ENCODE peak calls at places on chromosomes 7 and 10, in ten cellular contexts. One of them, this sample, is unnamed.

GRCh38 chr10:114395361-114396022 is 8.8 kb downstream of the AFAP1L2 start:
- DNase-seq in aorta: no peak
- DNase-seq in fibroblast of lung: no peak
- DNase-seq in HFF-Myc: no peak
- DNase-seq in SK-N-SH: no peak
- DNase-seq in right cardiac atrium: no peak
- DNase-seq in stimulated activated CD8-positive, alpha-beta memory T cell treated with anti-CD3 and anti-CD28 coated beads, Interleukin-4, amount 100 ng/mL, for 1 hour: no peak
- DNase-seq in C1 segment of cervical spinal cord: no peak
- DNase-seq in activated T-helper 1 cell treated with Interleukin-2 at 50 U/mL for 16 hours: no peak
- DNase-seq in left colon: no peak
- DNase-seq in this sample: no peak

GRCh38 chr10:123270221-123270620 is 116.0 kb downstream of the BUB3 start:
- DNase-seq in aorta: no peak
- DNase-seq in fibroblast of lung: peak; percentile 2
- DNase-seq in HFF-Myc: no peak
- DNase-seq in SK-N-SH: no peak
- DNase-seq in right cardiac atrium: no peak
- DNase-seq in stimulated activated CD8-positive, alpha-beta memory T cell treated with anti-CD3 and anti-CD28 coated beads, Interleukin-4, amount 100 ng/mL, for 1 hour: no peak
- DNase-seq in C1 segment of cervical spinal cord: no peak
- DNase-seq in activated T-helper 1 cell treated with Interleukin-2 at 50 U/mL for 16 hours: no peak
- DNase-seq in left colon: no peak
- DNase-seq in this sample: no peak

GRCh38 chr7:1427064-1427657 is 32.1 kb downstream of the MICALL2 start:
- DNase-seq in aorta: no peak
- DNase-seq in fibroblast of lung: no peak
- DNase-seq in HFF-Myc: no peak
- DNase-seq in SK-N-SH: no peak
- DNase-seq in right cardiac atrium: no peak
- DNase-seq in stimulated activated CD8-positive, alpha-beta memory T cell treated with anti-CD3 and anti-CD28 coated beads, Interleukin-4, amount 100 ng/mL, for 1 hour: no peak
- DNase-seq in C1 segment of cervical spinal cord: no peak
- DNase-seq in activated T-helper 1 cell treated with Interleukin-2 at 50 U/mL for 16 hours: no peak
- DNase-seq in left colon: no peak
- DNase-seq in this sample: no peak

GRCh38 chr7:48088559-48089414 is at the start of gene UPP1:
- DNase-seq in aorta: peak; percentile 95
- DNase-seq in fibroblast of lung: peak; percentile 94
- DNase-seq in HFF-Myc: peak; percentile 78
- DNase-seq in SK-N-SH: peak; percentile 92
- DNase-seq in right cardiac atrium: peak; percentile 96
- DNase-seq in stimulated activated CD8-positive, alpha-beta memory T cell treated with anti-CD3 and anti-CD28 coated beads, Interleukin-4, amount 100 ng/mL, for 1 hour: peak; percentile 81
- DNase-seq in C1 segment of cervical spinal cord: peak; percentile 61
- DNase-seq in activated T-helper 1 cell treated with Interleukin-2 at 50 U/mL for 16 hours: peak; percentile 91
- DNase-seq in left colon: peak; percentile 97
- DNase-seq in this sample: peak; percentile 96

GRCh38 chr7:106377847-106378361 is 93.1 kb upstream of the NAMPT start:
- DNase-seq in aorta: no peak
- DNase-seq in fibroblast of lung: no peak
- DNase-seq in HFF-Myc: no peak
- DNase-seq in SK-N-SH: no peak
- DNase-seq in right cardiac atrium: no peak
- DNase-seq in stimulated activated CD8-positive, alpha-beta memory T cell treated with anti-CD3 and anti-CD28 coated beads, Interleukin-4, amount 100 ng/mL, for 1 hour: no peak
- DNase-seq in C1 segment of cervical spinal cord: no peak
- DNase-seq in activated T-helper 1 cell treated with Interleukin-2 at 50 U/mL for 16 hours: no peak
- DNase-seq in left colon: no peak
- DNase-seq in this sample: no peak

GRCh38 chr10:45423976-45424499 is 50.0 kb downstream of the ALOX5 start:
- DNase-seq in aorta: no peak
- DNase-seq in fibroblast of lung: no peak
- DNase-seq in HFF-Myc: no peak
- DNase-seq in SK-N-SH: no peak
- DNase-seq in right cardiac atrium: no peak
- DNase-seq in stimulated activated CD8-positive, alpha-beta memory T cell treated with anti-CD3 and anti-CD28 coated beads, Interleukin-4, amount 100 ng/mL, for 1 hour: no peak
- DNase-seq in C1 segment of cervical spinal cord: no peak
- DNase-seq in activated T-helper 1 cell treated with Interleukin-2 at 50 U/mL for 16 hours: no peak
- DNase-seq in left colon: no peak
- DNase-seq in this sample: no peak

GRCh38 chr10:12720217-12720981 is 281.1 kb downstream of the CCDC3 start:
- DNase-seq in aorta: peak; percentile 94
- DNase-seq in fibroblast of lung: peak; percentile 91
- DNase-seq in HFF-Myc: no peak
- DNase-seq in SK-N-SH: no peak
- DNase-seq in right cardiac atrium: peak; percentile 90
- DNase-seq in stimulated activated CD8-positive, alpha-beta memory T cell treated with anti-CD3 and anti-CD28 coated beads, Interleukin-4, amount 100 ng/mL, for 1 hour: no peak
- DNase-seq in C1 segment of cervical spinal cord: no peak
- DNase-seq in activated T-helper 1 cell treated with Interleukin-2 at 50 U/mL for 16 hours: no peak
- DNase-seq in left colon: peak; percentile 96
- DNase-seq in this sample: peak; percentile 41

GRCh38 chr10:73635781-73636180 is 5.5 kb downstream of the MYOZ1 start:
- DNase-seq in aorta: no peak
- DNase-seq in fibroblast of lung: no peak
- DNase-seq in HFF-Myc: no peak
- DNase-seq in SK-N-SH: no peak
- DNase-seq in right cardiac atrium: no peak
- DNase-seq in stimulated activated CD8-positive, alpha-beta memory T cell treated with anti-CD3 and anti-CD28 coated beads, Interleukin-4, amount 100 ng/mL, for 1 hour: no peak
- DNase-seq in C1 segment of cervical spinal cord: no peak
- DNase-seq in activated T-helper 1 cell treated with Interleukin-2 at 50 U/mL for 16 hours: no peak
- DNase-seq in left colon: no peak
- DNase-seq in this sample: no peak

GRCh38 chr7:18936265-18936664 is 181.2 kb downstream of the TWIST1 start:
- DNase-seq in aorta: no peak
- DNase-seq in fibroblast of lung: peak; percentile 59
- DNase-seq in HFF-Myc: no peak
- DNase-seq in SK-N-SH: no peak
- DNase-seq in right cardiac atrium: no peak
- DNase-seq in stimulated activated CD8-positive, alpha-beta memory T cell treated with anti-CD3 and anti-CD28 coated beads, Interleukin-4, amount 100 ng/mL, for 1 hour: no peak
- DNase-seq in C1 segment of cervical spinal cord: no peak
- DNase-seq in activated T-helper 1 cell treated with Interleukin-2 at 50 U/mL for 16 hours: no peak
- DNase-seq in left colon: no peak
- DNase-seq in this sample: no peak

GRCh38 chr10:24209421-24209770 is 458 bp downstream of the KIAA1217 start:
- DNase-seq in aorta: no peak
- DNase-seq in fibroblast of lung: peak; percentile 13
- DNase-seq in HFF-Myc: peak; percentile 15
- DNase-seq in SK-N-SH: peak; percentile 74
- DNase-seq in right cardiac atrium: no peak
- DNase-seq in stimulated activated CD8-positive, alpha-beta memory T cell treated with anti-CD3 and anti-CD28 coated beads, Interleukin-4, amount 100 ng/mL, for 1 hour: no peak
- DNase-seq in C1 segment of cervical spinal cord: no peak
- DNase-seq in activated T-helper 1 cell treated with Interleukin-2 at 50 U/mL for 16 hours: no peak
- DNase-seq in left colon: no peak
- DNase-seq in this sample: no peak

GRCh38 chr7:157482517-157483120 is 145.8 kb downstream of the DNAJB6 start:
- DNase-seq in aorta: no peak
- DNase-seq in fibroblast of lung: no peak
- DNase-seq in HFF-Myc: no peak
- DNase-seq in SK-N-SH: no peak
- DNase-seq in right cardiac atrium: no peak
- DNase-seq in stimulated activated CD8-positive, alpha-beta memory T cell treated with anti-CD3 and anti-CD28 coated beads, Interleukin-4, amount 100 ng/mL, for 1 hour: no peak
- DNase-seq in C1 segment of cervical spinal cord: no peak
- DNase-seq in activated T-helper 1 cell treated with Interleukin-2 at 50 U/mL for 16 hours: no peak
- DNase-seq in left colon: no peak
- DNase-seq in this sample: no peak

GRCh38 chr10:91909178-91909677 is at the start of gene FGFBP3:
- DNase-seq in aorta: peak; percentile 49
- DNase-seq in fibroblast of lung: peak; percentile 69
- DNase-seq in HFF-Myc: no peak
- DNase-seq in SK-N-SH: peak; percentile 72
- DNase-seq in right cardiac atrium: no peak
- DNase-seq in stimulated activated CD8-positive, alpha-beta memory T cell treated with anti-CD3 and anti-CD28 coated beads, Interleukin-4, amount 100 ng/mL, for 1 hour: no peak
- DNase-seq in C1 segment of cervical spinal cord: no peak
- DNase-seq in activated T-helper 1 cell treated with Interleukin-2 at 50 U/mL for 16 hours: no peak
- DNase-seq in left colon: peak; percentile 49
- DNase-seq in this sample: no peak

GRCh38 chr7:105587899-105588690 is 6.8 kb upstream of the EFCAB10 start:
- DNase-seq in aorta: no peak
- DNase-seq in fibroblast of lung: no peak
- DNase-seq in HFF-Myc: no peak
- DNase-seq in SK-N-SH: peak; percentile 74
- DNase-seq in right cardiac atrium: no peak
- DNase-seq in stimulated activated CD8-positive, alpha-beta memory T cell treated with anti-CD3 and anti-CD28 coated beads, Interleukin-4, amount 100 ng/mL, for 1 hour: no peak
- DNase-seq in C1 segment of cervical spinal cord: no peak
- DNase-seq in activated T-helper 1 cell treated with Interleukin-2 at 50 U/mL for 16 hours: no peak
- DNase-seq in left colon: no peak
- DNase-seq in this sample: no peak

GRCh38 chr10:60170250-60170649 is 219.4 kb downstream of the ANK3 start:
- DNase-seq in aorta: no peak
- DNase-seq in fibroblast of lung: peak; percentile 75
- DNase-seq in HFF-Myc: no peak
- DNase-seq in SK-N-SH: no peak
- DNase-seq in right cardiac atrium: no peak
- DNase-seq in stimulated activated CD8-positive, alpha-beta memory T cell treated with anti-CD3 and anti-CD28 coated beads, Interleukin-4, amount 100 ng/mL, for 1 hour: no peak
- DNase-seq in C1 segment of cervical spinal cord: no peak
- DNase-seq in activated T-helper 1 cell treated with Interleukin-2 at 50 U/mL for 16 hours: no peak
- DNase-seq in left colon: no peak
- DNase-seq in this sample: no peak

GRCh38 chr7:80921130-80921529 is 2.3 kb upstream of the SEMA3C start:
- DNase-seq in aorta: no peak
- DNase-seq in fibroblast of lung: no peak
- DNase-seq in HFF-Myc: no peak
- DNase-seq in SK-N-SH: no peak
- DNase-seq in right cardiac atrium: no peak
- DNase-seq in stimulated activated CD8-positive, alpha-beta memory T cell treated with anti-CD3 and anti-CD28 coated beads, Interleukin-4, amount 100 ng/mL, for 1 hour: no peak
- DNase-seq in C1 segment of cervical spinal cord: no peak
- DNase-seq in activated T-helper 1 cell treated with Interleukin-2 at 50 U/mL for 16 hours: no peak
- DNase-seq in left colon: no peak
- DNase-seq in this sample: no peak

GRCh38 chr7:80859272-80859970 is 59.4 kb downstream of the SEMA3C start:
- DNase-seq in aorta: peak; percentile 63
- DNase-seq in fibroblast of lung: peak; percentile 89
- DNase-seq in HFF-Myc: no peak
- DNase-seq in SK-N-SH: no peak
- DNase-seq in right cardiac atrium: peak; percentile 42
- DNase-seq in stimulated activated CD8-positive, alpha-beta memory T cell treated with anti-CD3 and anti-CD28 coated beads, Interleukin-4, amount 100 ng/mL, for 1 hour: no peak
- DNase-seq in C1 segment of cervical spinal cord: no peak
- DNase-seq in activated T-helper 1 cell treated with Interleukin-2 at 50 U/mL for 16 hours: no peak
- DNase-seq in left colon: no peak
- DNase-seq in this sample: peak; percentile 35

GRCh38 chr10:47206449-47207279 is 93.3 kb upstream of the GDF10 start:
- DNase-seq in aorta: no peak
- DNase-seq in fibroblast of lung: no peak
- DNase-seq in HFF-Myc: no peak
- DNase-seq in SK-N-SH: no peak
- DNase-seq in right cardiac atrium: no peak
- DNase-seq in stimulated activated CD8-positive, alpha-beta memory T cell treated with anti-CD3 and anti-CD28 coated beads, Interleukin-4, amount 100 ng/mL, for 1 hour: no peak
- DNase-seq in C1 segment of cervical spinal cord: no peak
- DNase-seq in activated T-helper 1 cell treated with Interleukin-2 at 50 U/mL for 16 hours: no peak
- DNase-seq in left colon: no peak
- DNase-seq in this sample: no peak

GRCh38 chr7:7317850-7318249 is 135.5 kb downstream of the C1GALT1 start:
- DNase-seq in aorta: no peak
- DNase-seq in fibroblast of lung: no peak
- DNase-seq in HFF-Myc: no peak
- DNase-seq in SK-N-SH: no peak
- DNase-seq in right cardiac atrium: no peak
- DNase-seq in stimulated activated CD8-positive, alpha-beta memory T cell treated with anti-CD3 and anti-CD28 coated beads, Interleukin-4, amount 100 ng/mL, for 1 hour: no peak
- DNase-seq in C1 segment of cervical spinal cord: no peak
- DNase-seq in activated T-helper 1 cell treated with Interleukin-2 at 50 U/mL for 16 hours: no peak
- DNase-seq in left colon: no peak
- DNase-seq in this sample: no peak

GRCh38 chr7:1742555-1743303 is 72.7 kb downstream of the ELFN1 start:
- DNase-seq in aorta: no peak
- DNase-seq in fibroblast of lung: peak; percentile 32
- DNase-seq in HFF-Myc: no peak
- DNase-seq in SK-N-SH: peak; percentile 94
- DNase-seq in right cardiac atrium: peak; percentile 87
- DNase-seq in stimulated activated CD8-positive, alpha-beta memory T cell treated with anti-CD3 and anti-CD28 coated beads, Interleukin-4, amount 100 ng/mL, for 1 hour: no peak
- DNase-seq in C1 segment of cervical spinal cord: no peak
- DNase-seq in activated T-helper 1 cell treated with Interleukin-2 at 50 U/mL for 16 hours: no peak
- DNase-seq in left colon: peak; percentile 90
- DNase-seq in this sample: peak; percentile 77

GRCh38 chr7:23387583-23387982 is 82.7 kb downstream of the IGF2BP3 start:
- DNase-seq in aorta: no peak
- DNase-seq in fibroblast of lung: no peak
- DNase-seq in HFF-Myc: no peak
- DNase-seq in SK-N-SH: no peak
- DNase-seq in right cardiac atrium: no peak
- DNase-seq in stimulated activated CD8-positive, alpha-beta memory T cell treated with anti-CD3 and anti-CD28 coated beads, Interleukin-4, amount 100 ng/mL, for 1 hour: no peak
- DNase-seq in C1 segment of cervical spinal cord: no peak
- DNase-seq in activated T-helper 1 cell treated with Interleukin-2 at 50 U/mL for 16 hours: no peak
- DNase-seq in left colon: no peak
- DNase-seq in this sample: no peak

GRCh38 chr7:79376297-79377025 is 77.0 kb downstream of the MAGI2 start:
- DNase-seq in aorta: no peak
- DNase-seq in fibroblast of lung: peak; percentile 27
- DNase-seq in HFF-Myc: no peak
- DNase-seq in SK-N-SH: no peak
- DNase-seq in right cardiac atrium: no peak
- DNase-seq in stimulated activated CD8-positive, alpha-beta memory T cell treated with anti-CD3 and anti-CD28 coated beads, Interleukin-4, amount 100 ng/mL, for 1 hour: no peak
- DNase-seq in C1 segment of cervical spinal cord: no peak
- DNase-seq in activated T-helper 1 cell treated with Interleukin-2 at 50 U/mL for 16 hours: no peak
- DNase-seq in left colon: no peak
- DNase-seq in this sample: no peak

GRCh38 chr7:149414745-149415390 is 46.0 kb downstream of the ZNF777 start:
- DNase-seq in aorta: peak; percentile 73
- DNase-seq in fibroblast of lung: peak; percentile 80
- DNase-seq in HFF-Myc: peak; percentile 81
- DNase-seq in SK-N-SH: no peak
- DNase-seq in right cardiac atrium: peak; percentile 87
- DNase-seq in stimulated activated CD8-positive, alpha-beta memory T cell treated with anti-CD3 and anti-CD28 coated beads, Interleukin-4, amount 100 ng/mL, for 1 hour: no peak
- DNase-seq in C1 segment of cervical spinal cord: peak; percentile 26
- DNase-seq in activated T-helper 1 cell treated with Interleukin-2 at 50 U/mL for 16 hours: no peak
- DNase-seq in left colon: peak; percentile 43
- DNase-seq in this sample: peak; percentile 48

GRCh38 chr10:69474688-69475432 is 23.6 kb downstream of the TSPAN15 start:
- DNase-seq in aorta: peak; percentile 67
- DNase-seq in fibroblast of lung: peak; percentile 62
- DNase-seq in HFF-Myc: peak; percentile 61
- DNase-seq in SK-N-SH: no peak
- DNase-seq in right cardiac atrium: no peak
- DNase-seq in stimulated activated CD8-positive, alpha-beta memory T cell treated with anti-CD3 and anti-CD28 coated beads, Interleukin-4, amount 100 ng/mL, for 1 hour: no peak
- DNase-seq in C1 segment of cervical spinal cord: no peak
- DNase-seq in activated T-helper 1 cell treated with Interleukin-2 at 50 U/mL for 16 hours: no peak
- DNase-seq in left colon: no peak
- DNase-seq in this sample: no peak

GRCh38 chr10:80066809-80067208 is 11.7 kb upstream of the TMEM254 start:
- DNase-seq in aorta: no peak
- DNase-seq in fibroblast of lung: no peak
- DNase-seq in HFF-Myc: no peak
- DNase-seq in SK-N-SH: no peak
- DNase-seq in right cardiac atrium: no peak
- DNase-seq in stimulated activated CD8-positive, alpha-beta memory T cell treated with anti-CD3 and anti-CD28 coated beads, Interleukin-4, amount 100 ng/mL, for 1 hour: no peak
- DNase-seq in C1 segment of cervical spinal cord: no peak
- DNase-seq in activated T-helper 1 cell treated with Interleukin-2 at 50 U/mL for 16 hours: no peak
- DNase-seq in left colon: no peak
- DNase-seq in this sample: no peak

GRCh38 chr10:92387289-92387940 is 96.4 kb downstream of the MARCHF5 start:
- DNase-seq in aorta: no peak
- DNase-seq in fibroblast of lung: peak; percentile 71
- DNase-seq in HFF-Myc: peak; percentile 36
- DNase-seq in SK-N-SH: peak; percentile 29
- DNase-seq in right cardiac atrium: no peak
- DNase-seq in stimulated activated CD8-positive, alpha-beta memory T cell treated with anti-CD3 and anti-CD28 coated beads, Interleukin-4, amount 100 ng/mL, for 1 hour: no peak
- DNase-seq in C1 segment of cervical spinal cord: no peak
- DNase-seq in activated T-helper 1 cell treated with Interleukin-2 at 50 U/mL for 16 hours: no peak
- DNase-seq in left colon: peak; percentile 18
- DNase-seq in this sample: no peak

GRCh38 chr7:116249969-116250553 is 39.7 kb downstream of the TES start:
- DNase-seq in aorta: no peak
- DNase-seq in fibroblast of lung: peak; percentile 67
- DNase-seq in HFF-Myc: no peak
- DNase-seq in SK-N-SH: peak; percentile 40
- DNase-seq in right cardiac atrium: no peak
- DNase-seq in stimulated activated CD8-positive, alpha-beta memory T cell treated with anti-CD3 and anti-CD28 coated beads, Interleukin-4, amount 100 ng/mL, for 1 hour: no peak
- DNase-seq in C1 segment of cervical spinal cord: no peak
- DNase-seq in activated T-helper 1 cell treated with Interleukin-2 at 50 U/mL for 16 hours: no peak
- DNase-seq in left colon: no peak
- DNase-seq in this sample: no peak

GRCh38 chr10:125158528-125159485 is 1.6 kb downstream of the CTBP2 start:
- DNase-seq in aorta: peak; percentile 67
- DNase-seq in fibroblast of lung: peak; percentile 50
- DNase-seq in HFF-Myc: no peak
- DNase-seq in SK-N-SH: peak; percentile 81
- DNase-seq in right cardiac atrium: peak; percentile 85
- DNase-seq in stimulated activated CD8-positive, alpha-beta memory T cell treated with anti-CD3 and anti-CD28 coated beads, Interleukin-4, amount 100 ng/mL, for 1 hour: no peak
- DNase-seq in C1 segment of cervical spinal cord: no peak
- DNase-seq in activated T-helper 1 cell treated with Interleukin-2 at 50 U/mL for 16 hours: no peak
- DNase-seq in left colon: peak; percentile 69
- DNase-seq in this sample: peak; percentile 74

GRCh38 chr7:22952306-22953011 is 61.5 kb downstream of the HYCC1 start:
- DNase-seq in aorta: no peak
- DNase-seq in fibroblast of lung: no peak
- DNase-seq in HFF-Myc: no peak
- DNase-seq in SK-N-SH: no peak
- DNase-seq in right cardiac atrium: no peak
- DNase-seq in stimulated activated CD8-positive, alpha-beta memory T cell treated with anti-CD3 and anti-CD28 coated beads, Interleukin-4, amount 100 ng/mL, for 1 hour: no peak
- DNase-seq in C1 segment of cervical spinal cord: no peak
- DNase-seq in activated T-helper 1 cell treated with Interleukin-2 at 50 U/mL for 16 hours: no peak
- DNase-seq in left colon: no peak
- DNase-seq in this sample: no peak